ENCODE peak calls at places on chromosomes 11 and 22, in four cellular contexts. D is left ventricle myocardium inferior, H is brain microvascular endothelial cell, Y is fibroblast of mammary gland. B is an unnamed sample.
A peak's percentile ranks its signal among the peaks of the same experiment; 100 is the strongest.

GRCh38 chr11:134801526-134801925 is 389.5 kb upstream of the B3GAT1 start:
- DNase-seq in H (no peak), D (no peak), Y (no peak), B (no peak)

GRCh38 chr11:34030386-34030785 is 21.1 kb upstream of the CAPRIN1 start:
- DNase-seq in Y (no peak), H (no peak), D (no peak), B (no peak)

GRCh38 chr11:19714387-19715363 is 2.0 kb downstream of the NAV2 start:
- DNase-seq in D (peak; percentile 53), Y (peak; percentile 81), H (peak; percentile 51), B (no peak)

GRCh38 chr11:64553554-64554201 is 37.3 kb upstream of the SLC22A12 start:
- DNase-seq in Y (peak; percentile 61), D (peak; percentile 64), H (peak; percentile 34), B (no peak)

GRCh38 chr22:40426671-40427070 is 56.3 kb downstream of the SGSM3 start:
- DNase-seq in H (no peak), D (no peak), Y (peak; percentile 63), B (no peak)

GRCh38 chr22:49011379-49011768 is 816.3 kb downstream of the BRD1 start:
- DNase-seq in Y (no peak), H (no peak), D (no peak), B (no peak)

GRCh38 chr22:42925598-42925997 is 68.5 kb upstream of the ARFGAP3 start:
- DNase-seq in D (no peak), Y (no peak), H (no peak), B (no peak)

GRCh38 chr11:92423133-92423532 is 198.5 kb downstream of the FAT3 start:
- DNase-seq in H (peak; percentile 25), D (no peak), Y (no peak), B (no peak)

GRCh38 chr11:33618956-33619355 is 81.7 kb downstream of the C11orf91 start:
- DNase-seq in H (no peak), D (no peak), Y (no peak), B (no peak)

GRCh38 chr22:23893957-23894709 is at the start of gene MIF:
- DNase-seq in Y (peak; percentile 88), H (peak; percentile 92), D (peak; percentile 95), B (peak; percentile 34)

GRCh38 chr11:11422291-11423128 is 69.5 kb upstream of the CSNK2A3 start:
- DNase-seq in D (no peak), H (no peak), Y (no peak), B (no peak)

GRCh38 chr22:44578115-44578457 is 80.1 kb upstream of the RTL6 start:
- DNase-seq in H (no peak), Y (no peak), D (no peak), B (no peak)

GRCh38 chr22:48371391-48371790 is 1456.3 kb downstream of the BRD1 start:
- DNase-seq in Y (no peak), H (no peak), D (no peak), B (no peak)

GRCh38 chr11:15106201-15106965 is 8.3 kb upstream of the INSC start:
- DNase-seq in Y (peak; percentile 96), D (no peak), H (peak; percentile 56), B (peak; percentile 43)

GRCh38 chr11:71251159-71251721 is 1.1 kb downstream of the SHANK2 start:
- DNase-seq in Y (no peak), H (no peak), D (no peak), B (no peak)

GRCh38 chr11:613369-613968 is 2.3 kb downstream of the IRF7 start:
- DNase-seq in Y (peak; percentile 34), H (peak; percentile 59), D (peak; percentile 70), B (no peak)

GRCh38 chr11:93765551-93765950 is 18.5 kb upstream of the MED17 start:
- DNase-seq in H (no peak), Y (no peak), D (no peak), B (no peak)

GRCh38 chr11:47924184-47924671 is 56.1 kb upstream of the PTPRJ start:
- DNase-seq in H (peak; percentile 65), Y (peak; percentile 80), D (no peak), B (no peak)

GRCh38 chr11:79697905-79698304 is 257.1 kb upstream of the TENM4 start:
- DNase-seq in D (no peak), Y (no peak), H (no peak), B (no peak)

GRCh38 chr22:49031746-49032330 is 795.8 kb downstream of the BRD1 start:
- DNase-seq in Y (no peak), H (no peak), D (no peak), B (no peak)

GRCh38 chr11:67615455-67616430 is 9.0 kb downstream of the NDUFV1 start:
- DNase-seq in D (no peak), Y (peak; percentile 17), H (no peak), B (no peak)

GRCh38 chr11:17734986-17735822 is 623 bp downstream of the KCNC1 start:
- DNase-seq in H (peak; percentile 46), Y (peak; percentile 54), D (peak; percentile 66), B (peak; percentile 2)

GRCh38 chr11:67546852-67547251 is 23.6 kb upstream of the CABP2 start:
- DNase-seq in Y (no peak), D (no peak), H (no peak), B (no peak)

GRCh38 chr11:133606122-133606521 is 73.8 kb upstream of the OPCML start:
- DNase-seq in H (no peak), D (no peak), Y (no peak), B (no peak)

GRCh38 chr11:126734752-126735151 is 265.8 kb downstream of the KIRREL3 start:
- DNase-seq in D (no peak), Y (no peak), H (no peak), B (no peak)

GRCh38 chr22:39954584-39955055 is 5.6 kb upstream of the TMA7B start:
- DNase-seq in D (no peak), H (peak; percentile 89), Y (peak; percentile 84), B (peak; percentile 57)

GRCh38 chr11:2675540-2675939 is 24.3 kb downstream of the KCNQ1OT1 start:
- DNase-seq in H (no peak), D (no peak), Y (no peak), B (no peak)

GRCh38 chr11:111944651-111945051 is 7.5 kb downstream of the DIXDC1 start:
- DNase-seq in D (no peak), Y (peak; percentile 98), H (peak; percentile 89), B (peak; percentile 78)

GRCh38 chr11:2428322-2428795 is 16.0 kb downstream of the TRPM5 start:
- DNase-seq in Y (peak; percentile 41), D (peak; percentile 71), H (peak; percentile 44), B (no peak)

GRCh38 chr11:44305149-44305642 is 4.7 kb downstream of the ALX4 start:
- DNase-seq in H (no peak), D (no peak), Y (no peak), B (no peak)

DNA sequence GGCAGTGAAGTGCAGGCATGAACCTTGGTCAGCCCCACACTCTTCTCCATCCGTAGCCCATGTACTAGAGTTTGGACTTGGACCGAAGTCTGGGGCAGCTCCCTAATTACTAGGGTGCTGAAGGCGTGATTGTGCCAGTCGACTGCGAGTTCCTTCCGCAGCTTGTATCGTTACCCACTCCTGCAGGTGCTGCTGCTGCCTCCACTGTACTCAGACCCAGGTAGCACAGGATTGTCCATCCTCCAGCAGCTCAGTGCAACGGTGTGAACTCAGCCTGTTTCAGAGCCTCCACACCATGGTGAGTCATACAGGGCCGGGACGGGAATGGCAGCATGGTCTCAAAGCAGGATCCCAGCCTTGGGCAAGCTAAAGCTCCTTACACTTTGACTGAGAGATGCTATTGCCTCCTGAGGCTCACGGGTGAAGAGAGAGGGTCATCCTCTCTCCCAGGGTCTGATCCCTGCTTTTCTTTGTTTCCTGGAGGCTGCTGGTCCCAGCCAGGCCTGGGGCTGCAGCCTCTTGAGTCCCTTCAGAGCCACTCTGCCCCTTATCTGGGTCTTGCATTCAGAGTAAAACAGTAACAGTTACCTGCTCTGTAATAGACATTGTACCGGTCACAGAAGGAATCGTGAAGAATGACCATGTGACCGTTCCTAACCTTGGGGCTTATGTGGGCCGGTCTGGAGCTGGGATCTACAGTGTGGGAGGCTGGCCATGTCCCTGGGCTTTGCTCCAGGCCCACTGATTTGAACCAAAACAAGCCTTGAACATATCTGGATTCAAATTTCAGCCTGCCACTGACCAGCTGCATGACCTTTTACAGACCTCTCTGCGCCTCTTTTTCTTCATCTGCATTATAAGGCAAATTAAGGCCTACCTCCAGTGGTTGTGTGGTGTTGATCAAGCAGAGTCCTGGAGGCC is 1.7 kb downstream of the TKFC start:
- DNase-seq in Y (peak; percentile 66), D (no peak), H (peak; percentile 41), B (no peak)
- TF ChIP-seq CTCF in Y (no peak), D (no peak), H (no peak), B (no peak)

DNA sequence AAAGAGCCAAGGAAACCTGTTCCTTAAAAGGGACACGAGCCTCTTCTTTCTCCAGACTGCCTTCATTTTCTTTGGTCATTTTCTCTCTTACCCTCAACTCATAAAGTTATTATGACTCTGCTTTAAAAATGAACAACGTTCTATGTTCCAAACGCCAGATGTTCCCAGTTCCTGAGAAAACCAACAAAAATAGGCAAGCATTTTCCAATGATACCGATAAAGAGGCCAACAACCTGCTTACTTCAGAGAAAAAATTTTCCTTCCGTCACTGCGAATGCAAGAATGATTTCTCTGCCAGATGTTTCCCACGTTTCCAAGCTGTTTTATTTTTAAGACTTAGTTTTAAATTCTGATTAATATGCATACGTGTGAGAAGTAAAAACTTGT is 315 bp upstream of the TRPC6 start:
- DNase-seq in H (no peak), D (no peak), Y (no peak), B (no peak)
- H3K4me3 ChIP-seq in H (peak overlapping the region; percentile 67), D (peak overlapping the region; percentile 68), Y (no peak overlapping the region), B (no peak overlapping the region)

GRCh38 chr11:32489464-32489863 is 54.1 kb upstream of the WT1 start:
- DNase-seq in D (no peak), H (no peak), Y (no peak), B (no peak)
- TF ChIP-seq CTCF in D (no peak), H (no peak), Y (no peak), B (no peak)

GRCh38 chr11:119996556-119996955 is 141.4 kb downstream of the TRIM29 start:
- DNase-seq in H (no peak), D (no peak), Y (no peak), B (no peak)

GRCh38 chr11:119999220-119999619 is 138.7 kb downstream of the TRIM29 start:
- DNase-seq in D (no peak), H (no peak), Y (no peak), B (no peak)

GRCh38 chr11:120004723-120005122 is 133.2 kb downstream of the TRIM29 start:
- DNase-seq in H (no peak), D (no peak), Y (no peak), B (no peak)

GRCh38 chr11:119995730-119996491 is 142.0 kb downstream of the TRIM29 start:
- DNase-seq in Y (no peak), H (no peak), D (no peak), B (no peak)

DNA sequence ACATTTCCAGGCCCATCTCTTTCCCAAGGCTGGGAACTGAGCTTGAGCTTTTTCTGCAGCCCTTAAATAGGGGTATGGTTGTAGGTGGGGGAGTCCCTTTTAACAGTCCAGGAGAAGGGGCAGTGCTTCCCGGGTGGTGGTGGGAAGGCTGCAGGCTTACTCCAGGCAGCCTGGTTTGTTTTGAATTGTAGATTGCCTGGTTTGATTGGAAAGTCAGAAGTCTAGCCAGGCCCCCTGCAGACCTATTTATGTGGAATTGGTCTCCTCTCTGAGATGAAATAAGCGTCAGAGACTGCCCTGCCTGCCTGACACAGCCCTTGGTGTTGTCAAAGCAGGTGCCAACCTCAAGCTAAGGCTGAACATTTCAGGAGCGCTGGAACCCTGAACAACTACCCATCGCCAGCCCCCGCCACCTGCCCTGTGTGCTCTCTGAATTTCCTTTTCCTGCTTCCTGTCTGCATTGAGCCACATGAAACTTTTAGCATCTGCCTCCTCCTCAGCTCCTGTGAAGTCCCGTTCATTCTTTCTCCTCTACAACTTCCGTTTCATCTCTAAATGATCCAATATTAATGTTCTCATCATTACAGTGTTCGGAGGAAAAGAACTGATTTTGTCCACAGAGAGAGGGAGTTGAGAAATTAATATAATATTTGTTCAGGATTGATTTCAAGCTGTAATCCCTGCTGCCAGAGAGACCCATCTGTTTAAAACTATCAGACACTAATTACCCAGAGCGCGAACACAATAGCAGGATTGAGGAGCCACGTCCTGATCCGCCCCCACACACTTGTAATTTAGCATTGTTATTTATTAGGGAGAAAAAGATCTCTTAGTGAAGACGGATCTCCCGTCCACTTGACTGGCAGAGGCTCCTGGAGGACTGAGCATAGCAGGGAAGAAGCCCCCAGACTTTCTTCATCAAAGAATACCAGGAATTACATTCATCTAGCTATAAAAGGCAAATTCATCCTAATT is 136.5 kb downstream of the TRIM29 start:
- DNase-seq in D (no peak), Y (no peak), H (no peak), B (no peak)
- H3K4me3 ChIP-seq in D (no peak overlapping the region), Y (no peak overlapping the region), H (no peak overlapping the region), B (no peak overlapping the region)